ENCODE peak calls at places on chromosomes 2 and 18, in ten cellular contexts. K, Z, Y, C, R, X, E, A, U and N are unnamed samples.

GRCh38 chr18:79405781-79406575 is 10.2 kb downstream of the NFATC1 start:
- DNase-seq in E (no peak), A (peak; percentile 84), U (no peak), Z (peak; percentile 78), Y (no peak), K (no peak), C (peak; percentile 78), X (peak; percentile 85), R (peak; percentile 73), N (no peak)

GRCh38 chr2:54384301-54385035 is 71.7 kb upstream of the SPTBN1 start:
- DNase-seq in X (no peak), E (peak; percentile 69), C (no peak), U (no peak), Z (no peak), K (peak; percentile 74), A (no peak), Y (no peak), R (no peak), N (no peak)

GRCh38 chr18:49880656-49881055 is 67.3 kb upstream of the ACAA2 start:
- DNase-seq in A (no peak), E (no peak), K (no peak), X (no peak), R (no peak), Z (no peak), U (no peak), Y (no peak), C (no peak), N (no peak)

GRCh38 chr18:79343567-79344207 is 52.0 kb upstream of the NFATC1 start:
- DNase-seq in A (no peak), X (no peak), C (no peak), K (no peak), E (peak; percentile 27), R (no peak), Y (no peak), U (no peak), Z (no peak), N (no peak)

GRCh38 chr2:40554665-40555294 is 102.9 kb upstream of the SLC8A1 start:
- DNase-seq in X (peak; percentile 80), E (peak; percentile 94), Z (no peak), Y (peak; percentile 84), R (no peak), U (peak; percentile 57), A (peak; percentile 67), K (no peak), C (peak; percentile 86), N (no peak)

GRCh38 chr2:148990968-148991367 is 47.5 kb upstream of the LYPD6B start:
- DNase-seq in Y (no peak), R (no peak), E (no peak), A (no peak), X (no peak), C (no peak), Z (no peak), K (no peak), U (no peak), N (no peak)

GRCh38 chr2:91477731-91478672 is 2786.5 kb downstream of the RPIA start:
- DNase-seq in C (peak; percentile 56), Z (no peak), K (peak; percentile 38), R (no peak), E (peak; percentile 38), Y (no peak), A (peak; percentile 44), U (peak; percentile 27), X (peak; percentile 70), N (no peak)

GRCh38 chr18:12747530-12748315 is 44.9 kb downstream of the PSMG2 start:
- DNase-seq in Z (no peak), E (no peak), X (no peak), K (no peak), U (no peak), Y (no peak), C (no peak), A (no peak), R (no peak), N (no peak)

GRCh38 chr2:232988444-232988843 is 24.6 kb downstream of the NGEF start:
- DNase-seq in U (peak; percentile 82), C (no peak), R (no peak), A (no peak), K (peak; percentile 35), Y (no peak), E (peak; percentile 73), Z (no peak), X (no peak), N (peak; percentile 89)

DNA sequence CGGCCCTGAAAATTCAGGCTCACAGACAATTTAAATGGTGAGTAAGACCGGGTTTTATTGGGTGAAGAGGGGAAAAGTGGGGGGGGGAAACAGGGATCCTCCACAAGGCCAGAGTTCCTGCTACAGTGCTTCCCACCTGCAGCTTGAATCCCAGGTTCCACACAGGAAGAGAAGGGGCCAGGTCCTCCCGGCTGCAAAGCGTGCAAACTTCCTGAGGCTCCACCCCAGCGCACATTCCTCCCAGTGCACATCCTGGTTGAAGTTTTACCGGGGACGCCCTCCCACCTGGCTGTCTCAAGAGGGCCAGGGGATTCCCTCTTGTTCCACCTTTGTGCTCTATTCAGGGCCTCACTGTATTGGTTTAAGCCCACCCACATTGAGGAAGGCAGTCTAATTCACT is 347.7 kb upstream of the REG3G start:
- DNase-seq in X (no peak), K (no peak), A (no peak), Y (no peak), Z (no peak), R (no peak), E (no peak), C (no peak), U (no peak), N (no peak)
- H3K27ac ChIP-seq in X (no peak overlapping the region), K (no peak overlapping the region), A (no peak overlapping the region), Y (no peak overlapping the region), Z (no peak overlapping the region), R (no peak overlapping the region), E (no peak overlapping the region), C (no peak overlapping the region), U (no peak overlapping the region), N (no peak overlapping the region)

DNA sequence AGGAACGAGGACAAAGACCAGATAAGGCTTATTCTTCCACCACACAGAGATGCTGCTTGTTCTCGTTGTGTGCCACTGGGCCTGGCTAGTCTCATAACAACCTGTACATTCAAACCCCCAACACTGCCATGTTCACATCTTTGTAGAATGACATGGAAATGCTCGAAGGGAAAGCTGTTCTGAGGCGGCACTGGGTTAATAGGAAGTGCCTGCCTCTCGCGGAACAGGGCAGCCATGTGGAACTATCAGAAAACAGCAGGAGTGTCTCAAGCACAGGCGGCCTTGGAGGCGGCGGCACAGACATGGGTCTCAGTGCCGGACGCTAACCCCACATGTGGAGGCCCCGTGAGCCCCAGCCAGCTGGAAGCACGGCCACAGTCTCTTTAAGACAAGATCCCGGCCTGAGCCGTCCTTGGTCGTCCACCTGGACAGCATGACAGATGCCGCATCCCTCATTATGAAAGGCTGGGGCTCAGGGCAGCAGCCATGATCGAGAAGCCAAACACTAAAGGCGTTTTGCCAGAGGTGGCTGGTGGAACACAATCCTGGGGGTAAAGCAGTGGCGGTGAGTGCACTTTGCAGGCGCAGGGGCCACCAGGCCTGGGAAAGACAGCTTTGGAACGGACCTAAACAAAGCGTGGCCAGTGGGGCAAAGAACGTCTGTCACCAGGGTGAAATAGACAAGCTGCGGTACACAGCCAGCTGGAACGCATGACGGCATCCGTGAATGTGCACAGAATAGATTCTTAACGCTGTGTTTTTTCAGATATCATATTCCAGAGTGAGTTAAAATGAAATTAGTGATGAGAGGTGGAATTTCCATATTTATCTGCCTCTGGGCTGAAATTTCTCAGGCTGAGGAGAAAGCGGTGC is 161.0 kb downstream of the HDAC4 start:
- DNase-seq in Z (no peak), K (peak; percentile 68), X (peak; percentile 78), C (peak; percentile 69), E (peak; percentile 41), Y (peak; percentile 54), A (no peak), R (no peak), U (no peak), N (no peak)
- H3K27ac ChIP-seq in Z (no peak overlapping the region), K (peak overlapping the region; percentile 67), X (peak overlapping the region; percentile 94), C (peak overlapping the region; percentile 94), E (peak overlapping the region; percentile 84), Y (peak overlapping the region; percentile 45), A (peak overlapping the region; percentile 77), R (peak overlapping the region; percentile 60), U (no peak overlapping the region), N (no peak overlapping the region)

GRCh38 chr2:43131051-43131889 is 95.1 kb downstream of the ZFP36L2 start:
- DNase-seq in Z (peak; percentile 81), E (peak; percentile 73), C (peak; percentile 81), R (peak; percentile 91), U (peak; percentile 88), Y (peak; percentile 70), X (peak; percentile 87), K (no peak), A (peak; percentile 73), N (peak; percentile 63)

GRCh38 chr2:43129676-43130547 is 96.5 kb downstream of the ZFP36L2 start:
- DNase-seq in C (no peak), A (no peak), E (peak; percentile 40), X (peak; percentile 78), Y (no peak), R (no peak), K (no peak), U (no peak), Z (no peak), N (no peak)

GRCh38 chr2:43129254-43129653 is 97.2 kb downstream of the ZFP36L2 start:
- DNase-seq in X (no peak), C (no peak), Z (no peak), R (no peak), K (no peak), A (no peak), U (no peak), Y (no peak), E (no peak), N (no peak)

GRCh38 chr2:43131890-43132522 is 94.4 kb downstream of the ZFP36L2 start:
- DNase-seq in Z (no peak), A (no peak), C (no peak), U (no peak), K (no peak), Y (no peak), R (no peak), X (peak; percentile 55), E (peak; percentile 36), N (no peak)

DNA sequence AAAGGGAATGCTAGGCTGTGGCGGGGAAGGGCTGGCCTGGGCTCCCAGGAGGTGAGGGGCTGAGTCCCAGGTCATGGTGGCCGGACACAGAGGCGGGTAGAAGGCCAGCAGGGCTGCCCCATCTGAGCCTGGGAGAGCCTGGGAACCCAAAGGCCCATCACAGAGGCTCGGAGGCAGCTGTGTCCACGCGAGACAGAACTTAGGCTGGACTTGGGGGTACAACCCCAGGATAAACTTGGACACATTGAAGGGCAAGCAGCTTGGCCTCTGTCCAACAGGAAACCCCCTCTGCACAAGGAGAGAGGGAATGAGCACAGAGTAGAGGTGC is 95.9 kb downstream of the ZFP36L2 start:
- DNase-seq in C (no peak), U (no peak), R (no peak), A (no peak), X (peak; percentile 43), E (peak; percentile 40), Y (no peak), K (no peak), Z (no peak), N (no peak)
- H3K27ac ChIP-seq in C (peak overlapping the region; percentile 69), U (no peak overlapping the region), R (peak overlapping the region; percentile 76), A (peak overlapping the region; percentile 59), X (peak overlapping the region; percentile 22), E (no peak overlapping the region), Y (no peak overlapping the region), K (no peak overlapping the region), Z (peak overlapping the region; percentile 88), N (no peak overlapping the region)

DNA sequence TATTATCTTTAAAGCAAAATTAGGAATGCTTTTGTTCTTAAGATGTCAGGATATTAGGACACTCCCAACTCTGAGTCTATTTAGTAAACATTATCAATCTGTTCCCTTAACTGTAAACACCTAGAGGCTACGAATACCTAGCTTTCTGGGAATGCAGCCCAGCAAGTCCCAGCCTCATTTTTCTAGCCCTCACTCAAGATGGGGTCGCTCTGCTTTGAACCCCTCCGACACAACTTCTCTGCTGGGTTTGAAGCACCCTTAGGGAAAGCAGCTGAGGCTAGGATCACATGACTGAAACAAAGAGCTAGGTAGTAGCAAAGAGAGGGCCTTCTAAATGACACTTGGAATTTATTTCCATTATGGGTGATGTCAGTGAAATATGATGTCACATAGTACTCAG is 114.6 kb downstream of the CSRNP3 start:
- DNase-seq in X (no peak), C (no peak), U (no peak), Z (no peak), Y (no peak), R (no peak), E (no peak), K (no peak), A (no peak), N (no peak)
- H3K27ac ChIP-seq in X (no peak overlapping the region), C (no peak overlapping the region), U (no peak overlapping the region), Z (no peak overlapping the region), Y (no peak overlapping the region), R (no peak overlapping the region), E (no peak overlapping the region), K (no peak overlapping the region), A (no peak overlapping the region), N (no peak overlapping the region)